ENCODE peak calls at places on chromosomes 3 and 15, in four cellular contexts. V, U, O and B are unnamed samples.

GRCh38 chr3:108036984-108037741 is 53.7 kb downstream of the CD47 start:
- DNase-seq in U (no peak), O (no peak), V (no peak), B (no peak)

GRCh38 chr3:64023187-64023860 is at the start of gene PSMD6:
- DNase-seq in O (peak; percentile 78), U (peak; percentile 85), V (peak; percentile 64), B (peak; percentile 88)

GRCh38 chr3:42493126-42493797 is 9.2 kb upstream of the VIPR1 start:
- DNase-seq in V (no peak), O (no peak), U (no peak), B (no peak)

GRCh38 chr3:39644176-39644575 is 165.2 kb upstream of the MYRIP start:
- DNase-seq in V (no peak), U (no peak), O (no peak), B (no peak)

GRCh38 chr3:171257251-171258179 is 202.7 kb downstream of the TNIK start:
- DNase-seq in U (no peak), V (no peak), O (no peak), B (no peak)

GRCh38 chr3:143307613-143308183 is 188.1 kb downstream of the CHST2 start:
- DNase-seq in V (no peak), O (no peak), U (no peak), B (no peak)

GRCh38 chr3:192339214-192339613 is 388.1 kb downstream of the FGF12 start:
- DNase-seq in V (no peak), O (no peak), U (no peak), B (no peak)

GRCh38 chr3:102514241-102514640 is 79.4 kb downstream of the ZPLD1 start:
- DNase-seq in U (no peak), V (no peak), O (no peak), B (no peak)

GRCh38 chr15:64857421-64857820 is 15.7 kb downstream of the PLEKHO2 start:
- DNase-seq in V (no peak), O (no peak), U (no peak), B (no peak)

GRCh38 chr15:34855397-34855796 is 60.0 kb upstream of the ACTC1 start:
- DNase-seq in V (no peak), U (no peak), O (no peak), B (no peak)

GRCh38 chr3:142337994-142338393 is 109.8 kb downstream of the XRN1 start:
- DNase-seq in O (no peak), U (no peak), V (no peak), B (no peak)

GRCh38 chr3:8318002-8318649 is 183.5 kb upstream of the LMCD1 start:
- DNase-seq in U (no peak), V (no peak), O (no peak), B (no peak)

GRCh38 chr15:80942746-80943565 is 46.7 kb downstream of the MESD start:
- DNase-seq in V (no peak), U (no peak), O (no peak), B (no peak)

GRCh38 chr15:84874991-84875390 is 9.5 kb upstream of the SLC28A1 start:
- DNase-seq in U (no peak), O (no peak), V (no peak), B (peak; percentile 51)

GRCh38 chr3:197595470-197596185 is 39.9 kb upstream of the BDH1 start:
- DNase-seq in U (no peak), O (no peak), V (no peak), B (peak; percentile 41)

GRCh38 chr3:184630861-184631260 is 69.3 kb downstream of the EPHB3 start:
- DNase-seq in U (no peak), V (no peak), O (no peak), B (no peak)

GRCh38 chr15:79522656-79523055 is 90.5 kb downstream of the MINAR1 start:
- DNase-seq in V (no peak), O (no peak), U (no peak), B (no peak)

GRCh38 chr3:195046441-195046840 is 224.5 kb downstream of the XXYLT1 start:
- DNase-seq in U (no peak), V (no peak), O (no peak), B (no peak)

GRCh38 chr3:114706591-114707224 is 412.9 kb downstream of the TIGIT start:
- DNase-seq in V (peak; percentile 88), U (no peak), O (no peak), B (no peak)

GRCh38 chr15:72907733-72908132 is 124.2 kb upstream of the ADPGK start:
- DNase-seq in O (no peak), U (no peak), V (no peak), B (no peak)

GRCh38 chr3:61908344-61908743 is 347.0 kb downstream of the PTPRG start:
- DNase-seq in U (no peak), O (no peak), V (no peak), B (no peak)

GRCh38 chr3:116135462-116135861 is 309.8 kb downstream of the LSAMP start:
- DNase-seq in O (no peak), V (no peak), U (peak; percentile 41), B (peak; percentile 42)

GRCh38 chr3:15845475-15845874 is 47.7 kb upstream of the ANKRD28 start:
- DNase-seq in V (no peak), O (no peak), U (no peak), B (no peak)

GRCh38 chr3:55191911-55192787 is 264.3 kb upstream of the LRTM1 start:
- DNase-seq in O (no peak), V (no peak), U (no peak), B (no peak)

GRCh38 chr3:171565671-171566070 is 105.5 kb upstream of the TNIK start:
- DNase-seq in V (no peak), O (no peak), U (no peak), B (no peak)

GRCh38 chr3:189710620-189711388 is 79.6 kb downstream of the TP63 start:
- DNase-seq in V (no peak), O (no peak), U (no peak), B (no peak)